ENCODE peak calls at places on chromosomes 16 and 17, in nine cellular contexts. M is K562, E is neural crest cell, P is lung, U is omental fat pad, S is ascending aorta, A is GM12878, H is A549, C is SK-N-SH. Q is an unnamed sample.

GRCh38 chr16:24800586-24800985 is 45.2 kb upstream of the SLC5A11 start:
- DNase-seq in E (no peak), U (no peak), C (no peak), M (no peak), A (no peak), S (no peak), H (peak; percentile 32), P (no peak), Q (no peak)

GRCh38 chr16:1770328-1771071 is 843 bp downstream of the NME3 start:
- DNase-seq in S (peak; percentile 83), U (no peak), C (peak; percentile 76), H (no peak), P (peak; percentile 59), M (peak; percentile 43), E (no peak), A (no peak), Q (peak; percentile 62)

GRCh38 chr16:13956635-13957196 is 36.8 kb downstream of the ERCC4 start:
- DNase-seq in H (no peak), U (no peak), A (peak; percentile 60), P (no peak), M (no peak), C (no peak), S (no peak), E (no peak), Q (no peak)

GRCh38 chr16:54316095-54316494 is 29.5 kb upstream of the IRX3 start:
- DNase-seq in H (no peak), C (no peak), E (no peak), S (no peak), M (no peak), P (no peak), A (no peak), U (no peak), Q (no peak)

GRCh38 chr16:17408296-17408695 is 62.5 kb downstream of the XYLT1 start:
- DNase-seq in U (no peak), M (no peak), S (no peak), A (no peak), E (no peak), C (no peak), H (no peak), P (no peak), Q (no peak)

GRCh38 chr17:75031972-75032895 is 14.5 kb downstream of the ATP5PD start:
- DNase-seq in P (peak; percentile 69), M (peak; percentile 62), C (peak; percentile 89), S (peak; percentile 94), A (no peak), E (no peak), U (peak; percentile 66), H (peak; percentile 98), Q (peak; percentile 80)

GRCh38 chr17:19405114-19405513 is 5.9 kb upstream of the RNF112 start:
- DNase-seq in M (no peak), P (no peak), H (no peak), S (no peak), C (no peak), E (no peak), A (no peak), U (no peak), Q (no peak)

GRCh38 chr17:32117399-32117798 is 24.9 kb upstream of the RHOT1 start:
- DNase-seq in M (no peak), E (no peak), H (no peak), S (no peak), C (no peak), U (no peak), P (no peak), A (no peak), Q (no peak)

GRCh38 chr16:72464052-72464451 is 292.1 kb upstream of the PMFBP1 start:
- DNase-seq in U (no peak), E (no peak), M (no peak), H (no peak), A (no peak), P (no peak), C (no peak), S (no peak), Q (no peak)

GRCh38 chr17:27299384-27300049 is 5.6 kb downstream of the WSB1 start:
- DNase-seq in H (no peak), E (no peak), U (no peak), S (no peak), A (no peak), M (no peak), P (no peak), C (no peak), Q (no peak)

GRCh38 chr17:8753976-8754440 is 4.3 kb downstream of the SPDYE4 start:
- DNase-seq in P (no peak), H (peak; percentile 65), E (no peak), C (no peak), S (no peak), M (no peak), A (no peak), U (no peak), Q (no peak)

GRCh38 chr17:55527520-55528118 is 16.4 kb upstream of the SMIM36 start:
- DNase-seq in P (no peak), U (no peak), C (peak; percentile 74), E (peak; percentile 25), M (no peak), S (no peak), H (peak; percentile 50), A (no peak), Q (peak; percentile 57)

GRCh38 chr17:18226284-18226945 is 980 bp downstream of the LLGL1 start:
- DNase-seq in U (no peak), P (no peak), E (no peak), M (no peak), C (peak; percentile 45), S (no peak), H (no peak), A (no peak), Q (no peak)

GRCh38 chr17:78993981-78994671 is 14.4 kb upstream of the LGALS3BP start:
- DNase-seq in A (no peak), M (no peak), P (no peak), H (no peak), U (no peak), C (peak; percentile 38), E (no peak), S (peak; percentile 60), Q (peak; percentile 14)

GRCh38 chr17:70520447-70520846 is 351.1 kb downstream of the KCNJ2 start:
- DNase-seq in C (no peak), M (no peak), P (no peak), A (no peak), H (no peak), U (no peak), S (no peak), E (no peak), Q (no peak)

GRCh38 chr17:57004944-57005579 is 27.1 kb downstream of the SCPEP1 start:
- DNase-seq in E (no peak), S (no peak), H (peak; percentile 31), P (no peak), U (no peak), A (peak; percentile 71), M (peak; percentile 34), C (no peak), Q (no peak)

GRCh38 chr17:57006040-57006439 is 28.1 kb downstream of the SCPEP1 start:
- DNase-seq in P (no peak), M (no peak), E (no peak), A (no peak), C (no peak), H (no peak), S (no peak), U (no peak), Q (no peak)

GRCh38 chr17:56997313-56997712 is 19.4 kb downstream of the SCPEP1 start:
- DNase-seq in S (no peak), E (no peak), P (no peak), U (no peak), H (no peak), C (no peak), M (no peak), A (no peak), Q (no peak)

GRCh38 chr17:57002904-57003303 is 25.0 kb downstream of the SCPEP1 start:
- DNase-seq in P (no peak), C (no peak), A (no peak), H (no peak), U (no peak), E (no peak), S (no peak), M (no peak), Q (no peak)

DNA sequence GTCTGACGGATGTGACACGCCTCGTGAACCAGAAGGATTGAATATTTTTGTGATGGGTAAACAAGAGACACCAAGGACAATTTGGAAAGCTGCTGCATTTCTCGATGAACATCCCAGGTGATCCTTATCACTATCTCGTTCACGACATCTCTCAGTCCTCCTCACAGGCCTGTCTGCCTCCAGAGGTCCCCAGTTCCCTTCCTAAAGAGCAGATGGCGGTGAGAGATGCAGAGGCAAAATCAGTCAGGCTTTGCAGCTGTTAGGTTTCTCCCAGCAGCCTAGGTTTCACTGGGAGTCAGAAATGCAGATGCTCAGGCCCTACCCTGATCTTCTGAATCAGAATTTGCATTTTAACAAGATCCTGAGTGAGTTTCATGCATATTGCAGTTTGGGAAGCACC is 23.6 kb downstream of the SCPEP1 start:
- DNase-seq in H (no peak), P (no peak), S (no peak), M (no peak), C (no peak), E (no peak), A (no peak), U (no peak), Q (no peak)
- TF ChIP-seq CTCF in H (no peak), P (no peak), S (no peak), M (peak; percentile 27), C (no peak), E (no peak), A (no peak), U (no peak), Q (no peak)

DNA sequence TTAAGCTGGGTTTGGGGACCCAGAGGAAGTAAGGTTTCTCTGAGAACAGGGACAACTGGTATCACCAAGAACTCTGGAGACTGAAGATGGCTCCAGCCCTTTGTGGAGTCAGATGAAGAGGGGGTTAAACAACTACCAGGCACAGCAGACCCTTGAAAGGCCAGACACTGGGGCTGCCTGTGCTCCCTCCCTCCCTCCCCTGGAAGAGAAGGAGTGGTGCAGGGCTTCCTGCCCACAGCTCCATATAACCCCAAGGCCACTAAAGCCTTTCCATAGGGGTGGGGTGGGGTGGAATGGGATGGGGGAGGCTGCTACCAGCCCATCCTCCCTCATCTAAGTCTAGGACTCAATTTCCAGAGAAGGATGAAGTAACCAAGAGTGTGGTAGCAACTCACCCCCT is 66.7 kb downstream of the CCDC182 start:
- DNase-seq in U (no peak), S (peak; percentile 9), M (no peak), A (no peak), H (no peak), P (no peak), C (no peak), E (no peak), Q (no peak)
- TF ChIP-seq CTCF in U (no peak), S (no peak), M (no peak), A (no peak), H (no peak), P (no peak), C (no peak), E (no peak), Q (no peak)

DNA sequence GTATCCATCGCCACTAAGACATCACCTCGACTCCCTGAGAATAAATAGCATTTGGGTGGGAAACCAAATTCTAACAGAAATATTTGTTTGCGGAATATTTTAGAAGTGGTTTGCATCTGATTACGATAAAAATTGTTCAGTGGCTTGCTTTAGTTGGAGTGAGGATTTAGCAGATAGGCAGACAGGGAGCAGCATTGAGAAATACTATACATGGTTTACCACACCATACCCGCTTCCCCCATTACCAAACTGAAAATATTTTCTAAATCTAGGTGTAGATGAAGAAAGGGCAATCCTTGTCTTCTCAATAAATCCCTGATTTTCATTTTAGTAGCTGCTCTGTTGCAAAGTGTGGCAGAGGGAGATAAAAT is 895 bp upstream of the BAHCC1 start:
- DNase-seq in M (no peak), S (no peak), P (no peak), E (no peak), U (no peak), H (no peak), C (no peak), A (no peak), Q (no peak)
- TF ChIP-seq CTCF in M (no peak), S (peak; percentile 14), P (no peak), E (no peak), U (no peak), H (no peak), C (peak; percentile 4), A (no peak), Q (no peak)

GRCh38 chr16:87686697-87687570 is 78.9 kb downstream of the KLHDC4 start:
- DNase-seq in M (no peak), A (no peak), C (no peak), P (no peak), U (no peak), E (no peak), S (no peak), H (no peak), Q (peak; percentile 73)
- TF ChIP-seq CTCF in M (no peak), A (no peak), C (no peak), P (no peak), U (no peak), E (no peak), S (no peak), H (no peak), Q (no peak)